ENCODE peak calls at places on chromosomes 7 and 10, in ten cellular contexts. E is right cardiac atrium, S is OCI-LY7, A is dorsolateral prefrontal cortex, N is suprapubic skin, L is K562, F is A549, H is transverse colon, W is AG04450, X is heart left ventricle. J is an unnamed sample.

GRCh38 chr7:159067870-159068787 is 76.5 kb downstream of the VIPR2 start:
- DNase-seq in F (no peak), H (peak), N (no peak), L (no peak), S (no peak), A (no peak), E (peak), X (peak), W (no peak), J (peak)

GRCh38 chr10:110335314-110336064 is 30.8 kb upstream of the SMNDC1 start:
- DNase-seq in X (no peak), W (no peak), N (no peak), F (no peak), A (no peak), E (no peak), H (no peak), S (no peak), L (no peak), J (no peak)

GRCh38 chr10:17175551-17175950 is 25.9 kb downstream of the TRDMT1 start:
- DNase-seq in F (no peak), N (no peak), L (no peak), S (no peak), X (no peak), E (no peak), W (no peak), A (no peak), H (no peak), J (no peak)

GRCh38 chr10:63573068-63573697 is 52.0 kb downstream of the REEP3 start:
- DNase-seq in N (no peak), A (no peak), S (no peak), H (no peak), X (no peak), F (no peak), E (no peak), W (peak), L (no peak), J (no peak)

GRCh38 chr10:133335238-133336122 is 1.2 kb downstream of the CALY start:
- DNase-seq in H (peak), A (peak), W (no peak), X (no peak), S (no peak), N (no peak), L (peak), E (peak), F (peak), J (peak)

GRCh38 chr10:12943425-12943824 is 58.1 kb downstream of the CCDC3 start:
- DNase-seq in F (no peak), E (no peak), H (no peak), S (no peak), X (no peak), N (no peak), L (no peak), A (no peak), W (no peak), J (no peak)

GRCh38 chr10:60456053-60456452 is 66.4 kb upstream of the ANK3 start:
- DNase-seq in N (no peak), F (no peak), S (no peak), L (no peak), X (no peak), E (no peak), H (no peak), A (no peak), W (no peak), J (no peak)

GRCh38 chr10:103926722-103927319 is 8.8 kb upstream of the STN1 start:
- DNase-seq in L (no peak), E (no peak), F (no peak), A (no peak), H (no peak), W (no peak), S (no peak), X (no peak), N (no peak), J (no peak)

GRCh38 chr7:83819911-83820310 is 171.0 kb upstream of the SEMA3E start:
- DNase-seq in E (no peak), L (no peak), N (no peak), H (no peak), F (peak), W (no peak), S (no peak), X (no peak), A (no peak), J (no peak)

GRCh38 chr10:123562811-123563580 is 103.2 kb upstream of the GPR26 start:
- DNase-seq in L (no peak), X (no peak), H (no peak), W (no peak), F (no peak), A (no peak), S (no peak), E (no peak), N (peak), J (no peak)

GRCh38 chr7:143289421-143289820 is 1.3 kb downstream of the CASP2 start:
- DNase-seq in W (no peak), H (no peak), S (peak), X (no peak), L (no peak), E (no peak), F (no peak), N (no peak), A (no peak), J (no peak)

GRCh38 chr10:77513783-77514331 is 123.8 kb downstream of the KCNMA1 start:
- DNase-seq in S (no peak), E (no peak), A (peak), H (peak), W (peak), L (no peak), N (no peak), X (peak), F (peak), J (no peak)

GRCh38 chr7:25454562-25455031 is 226.3 kb upstream of the NPVF start:
- DNase-seq in E (peak), H (peak), X (peak), W (no peak), S (no peak), L (no peak), N (no peak), F (no peak), A (no peak), J (no peak)

GRCh38 chr10:88136712-88137111 is 273.3 kb downstream of the PTEN start:
- DNase-seq in F (no peak), W (no peak), H (no peak), N (no peak), E (no peak), L (no peak), A (no peak), X (no peak), S (no peak), J (no peak)

GRCh38 chr10:75400769-75401568 is 595 bp downstream of the ZNF503 start:
- DNase-seq in X (peak), E (peak), A (no peak), W (no peak), N (peak), L (peak), F (peak), S (no peak), H (peak), J (peak)

GRCh38 chr10:46062735-46063428 is 16.8 kb upstream of the MSMB start:
- DNase-seq in H (no peak), X (no peak), N (no peak), F (no peak), A (no peak), E (no peak), L (no peak), W (no peak), S (no peak), J (no peak)

GRCh38 chr10:16794005-16794404 is 23.2 kb downstream of the RSU1 start:
- DNase-seq in A (no peak), L (no peak), N (no peak), X (no peak), E (no peak), S (no peak), W (no peak), H (peak), F (no peak), J (no peak)

GRCh38 chr7:69599879-69600764 is 1.8 kb downstream of the AUTS2 start:
- DNase-seq in F (peak), A (no peak), E (peak), W (no peak), S (peak), N (peak), H (no peak), L (no peak), X (peak), J (peak)

GRCh38 chr10:132974886-132975881 is 32.8 kb upstream of the CFAP46 start:
- DNase-seq in E (no peak), X (no peak), F (no peak), A (no peak), L (no peak), W (no peak), S (no peak), N (peak), H (no peak), J (no peak)

GRCh38 chr7:126578338-126578737 is 674.4 kb downstream of the GRM8 start:
- DNase-seq in A (no peak), L (no peak), F (no peak), W (no peak), H (no peak), S (no peak), E (no peak), N (no peak), X (no peak), J (no peak)

GRCh38 chr7:43647772-43648643 is 65.1 kb downstream of the STK17A start:
- DNase-seq in E (peak), W (peak), N (peak), S (peak), H (peak), F (peak), X (peak), L (no peak), A (peak), J (peak)

GRCh38 chr10:26869528-26869927 is 8.8 kb upstream of the ABI1 start:
- DNase-seq in L (no peak), A (no peak), W (no peak), S (peak), F (no peak), N (no peak), X (no peak), E (no peak), H (no peak), J (no peak)

GRCh38 chr10:25766213-25766612 is 167.8 kb upstream of the MYO3A start:
- DNase-seq in X (no peak), A (no peak), N (no peak), W (no peak), S (no peak), E (no peak), L (no peak), F (no peak), H (no peak), J (no peak)

GRCh38 chr7:132560825-132561529 is 15.3 kb downstream of the PLXNA4 start:
- DNase-seq in X (no peak), L (no peak), N (no peak), S (no peak), A (no peak), W (no peak), F (peak), E (no peak), H (no peak), J (no peak)

GRCh38 chr7:118590107-118590506 is 365.6 kb downstream of the ANKRD7 start:
- DNase-seq in F (no peak), A (no peak), L (no peak), S (peak), W (no peak), N (no peak), X (no peak), H (no peak), E (no peak), J (no peak)
- H3K27ac ChIP-seq in F (no peak), A (no peak), L (no peak), S (no peak), W (no peak), N (no peak), X (no peak), H (no peak), E (no peak), J (no peak)

GRCh38 chr7:130927062-130927461 is 193.1 kb upstream of the KLF14 start:
- DNase-seq in W (no peak), N (no peak), L (no peak), F (no peak), A (no peak), S (no peak), E (no peak), H (no peak), X (no peak), J (no peak)

GRCh38 chr7:130926021-130926691 is 192.1 kb upstream of the KLF14 start:
- DNase-seq in X (no peak), S (no peak), E (no peak), W (no peak), A (no peak), F (no peak), N (no peak), L (no peak), H (no peak), J (no peak)

GRCh38 chr7:130925136-130925794 is 191.3 kb upstream of the KLF14 start:
- DNase-seq in H (no peak), A (no peak), E (no peak), L (no peak), X (no peak), W (no peak), S (no peak), N (no peak), F (peak), J (no peak)

GRCh38 chr7:130930260-130930659 is 196.3 kb upstream of the KLF14 start:
- DNase-seq in W (no peak), N (no peak), S (no peak), E (no peak), X (no peak), A (no peak), F (peak), L (peak), H (peak), J (no peak)

DNA sequence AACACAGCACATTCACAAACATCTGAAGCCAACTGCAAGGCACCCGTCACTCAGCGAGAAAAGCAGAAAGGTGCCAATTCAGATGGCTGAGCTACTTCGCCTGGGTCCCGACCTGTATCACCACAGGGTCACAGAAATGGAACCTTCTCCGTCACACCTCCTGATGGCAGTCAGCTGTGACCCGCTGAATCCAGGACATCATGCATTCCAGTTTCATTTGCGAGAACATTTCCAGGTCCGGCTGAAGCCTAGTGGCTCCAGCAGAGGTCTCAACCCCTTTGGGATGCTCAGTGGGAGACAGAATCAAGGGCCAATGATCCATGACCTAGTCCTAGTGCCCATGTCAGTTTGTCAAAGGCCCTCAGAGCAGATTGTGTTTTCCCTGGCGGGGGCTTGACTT is 193.6 kb upstream of the KLF14 start:
- DNase-seq in X (no peak), W (no peak), F (no peak), N (no peak), A (no peak), L (no peak), E (no peak), S (no peak), H (no peak), J (no peak)
- H3K27ac ChIP-seq in X (no peak), W (no peak), F (peak), N (no peak), A (no peak), L (no peak), E (no peak), S (no peak), H (peak), J (no peak)

DNA sequence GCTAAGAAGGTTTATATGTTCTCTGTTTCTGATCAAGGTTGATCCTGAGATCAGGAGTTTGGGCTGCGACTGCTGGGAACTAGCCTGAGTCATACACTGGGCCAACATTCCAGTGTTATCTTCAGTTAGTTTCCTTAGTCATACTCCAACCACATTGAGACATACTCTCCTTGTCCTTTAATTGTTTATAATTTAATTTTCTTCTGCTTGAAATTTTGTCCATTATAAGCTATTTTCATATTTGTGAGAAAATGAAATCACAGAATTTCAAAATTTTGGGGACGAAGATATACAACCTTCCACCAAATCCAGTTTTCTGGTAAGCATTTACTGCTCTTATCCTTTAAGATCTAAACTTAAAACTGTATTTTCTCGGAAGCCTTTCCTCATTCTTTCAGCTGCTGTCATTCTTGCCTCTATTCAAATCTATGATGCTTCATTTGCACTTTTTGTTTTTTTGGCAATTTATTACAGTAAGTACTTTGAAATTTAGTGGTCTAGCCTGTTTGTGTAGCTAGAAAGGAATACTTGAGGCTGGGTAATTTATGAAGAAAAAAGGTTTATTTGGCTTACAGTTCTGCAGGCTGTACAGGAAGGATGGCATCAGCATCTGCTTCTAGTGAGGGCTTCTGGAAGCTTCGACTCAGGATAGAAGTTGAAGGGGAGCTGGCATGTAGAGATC is 63.4 kb upstream of the POT1 start:
- DNase-seq in W (peak), F (peak), E (no peak), H (no peak), S (no peak), A (no peak), N (no peak), X (no peak), L (peak), J (no peak)
- H3K27ac ChIP-seq in W (peak), F (peak), E (no peak), H (no peak), S (no peak), A (no peak), N (no peak), X (no peak), L (peak), J (no peak)

GRCh38 chr7:44852590-44852989 is 4.7 kb upstream of the H2AZ2 start:
- DNase-seq in X (no peak), A (no peak), L (no peak), F (no peak), E (no peak), W (no peak), N (no peak), S (no peak), H (no peak), J (no peak)

GRCh38 chr7:44854644-44855364 is 6.9 kb upstream of the H2AZ2 start:
- DNase-seq in W (no peak), L (no peak), A (no peak), E (no peak), N (no peak), F (no peak), H (no peak), X (no peak), S (no peak), J (no peak)

GRCh38 chr7:44858161-44858560 is 10.3 kb upstream of the H2AZ2 start:
- DNase-seq in W (no peak), H (no peak), L (no peak), N (no peak), S (peak), F (no peak), X (no peak), E (no peak), A (no peak), J (no peak)

GRCh38 chr7:44849277-44850210 is 1.7 kb upstream of the H2AZ2 start:
- DNase-seq in E (no peak), L (no peak), W (no peak), F (no peak), N (no peak), H (no peak), S (no peak), A (no peak), X (no peak), J (no peak)

DNA sequence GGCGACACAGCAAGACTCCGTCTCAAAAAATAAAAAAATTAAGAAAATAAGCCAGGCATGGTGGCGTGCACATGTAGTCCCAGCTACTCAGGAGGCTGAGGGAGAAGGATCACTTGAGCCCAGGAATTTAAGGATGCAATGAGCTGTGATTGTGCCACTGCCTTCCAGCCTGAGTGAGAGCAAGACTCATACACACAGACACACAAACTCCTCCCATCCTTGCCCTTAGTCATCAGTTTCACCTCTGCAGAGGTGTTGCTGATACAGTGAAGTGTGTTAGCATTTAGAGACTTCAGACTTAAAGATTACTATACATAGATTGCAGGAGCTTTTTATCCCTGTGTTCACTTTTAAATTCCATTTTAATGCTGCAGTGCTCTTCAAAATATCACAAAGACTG is 5.5 kb upstream of the H2AZ2 start:
- DNase-seq in A (no peak), E (no peak), X (no peak), W (no peak), S (no peak), H (no peak), F (peak), L (no peak), N (no peak), J (no peak)
- H3K27ac ChIP-seq in A (no peak), E (no peak), X (no peak), W (no peak), S (no peak), H (no peak), F (no peak), L (no peak), N (no peak), J (no peak)

GRCh38 chr7:17769918-17770317 is 170.4 kb downstream of the SNX13 start:
- DNase-seq in H (peak), W (peak), X (peak), S (peak), A (no peak), N (no peak), F (peak), L (peak), E (peak), J (peak)
- H3K27ac ChIP-seq in H (no peak), W (no peak), X (no peak), S (no peak), A (no peak), N (no peak), F (no peak), L (no peak), E (no peak), J (no peak)

GRCh38 chr10:35464805-35465456 is 128.6 kb downstream of the CCNY start:
- DNase-seq in E (no peak), S (no peak), L (no peak), F (no peak), A (no peak), H (no peak), X (no peak), W (no peak), N (no peak), J (no peak)

GRCh38 chr10:35467186-35467585 is 130.9 kb downstream of the CCNY start:
- DNase-seq in A (no peak), H (no peak), X (no peak), N (no peak), W (no peak), L (no peak), F (no peak), S (no peak), E (no peak), J (no peak)

GRCh38 chr10:35466170-35466569 is 129.9 kb downstream of the CCNY start:
- DNase-seq in W (no peak), L (no peak), A (no peak), H (no peak), X (no peak), S (no peak), N (no peak), E (no peak), F (no peak), J (no peak)

GRCh38 chr10:35466661-35467060 is 130.4 kb downstream of the CCNY start:
- DNase-seq in L (no peak), W (no peak), X (no peak), E (no peak), S (no peak), A (no peak), N (no peak), F (no peak), H (no peak), J (no peak)

DNA sequence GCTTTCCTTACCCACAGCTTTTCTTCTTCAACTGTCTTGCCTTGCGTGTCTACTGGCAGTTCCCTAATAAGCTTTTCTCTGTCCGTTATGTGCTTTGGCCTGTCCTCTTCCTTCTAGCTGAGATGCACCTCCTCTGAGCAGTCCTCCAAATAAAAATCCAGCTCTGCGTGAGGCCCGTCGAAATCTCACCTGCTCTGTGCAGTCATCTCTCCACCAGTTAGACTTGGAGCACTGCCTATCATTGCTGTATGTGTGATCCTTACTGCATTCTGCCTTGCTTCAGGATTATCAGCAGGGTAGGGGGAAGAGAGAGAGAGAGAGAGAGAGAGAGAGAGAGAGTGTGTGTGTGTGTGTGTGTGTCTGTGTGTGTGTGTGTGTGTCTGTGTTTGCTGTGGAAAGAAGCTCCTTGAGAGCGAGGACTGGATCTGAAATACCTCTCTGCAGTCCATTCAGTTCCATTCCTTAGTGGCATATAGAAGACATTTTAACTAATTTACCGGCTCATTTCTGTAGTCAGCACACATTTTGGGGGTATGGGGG is 129.4 kb downstream of the CCNY start:
- DNase-seq in A (no peak), F (no peak), N (no peak), X (no peak), W (no peak), H (no peak), S (no peak), L (no peak), E (no peak), J (no peak)
- H3K27ac ChIP-seq in A (peak), F (no peak), N (no peak), X (no peak), W (no peak), H (no peak), S (no peak), L (peak), E (peak), J (no peak)